ENCODE peak calls at places on chromosomes 12 and 14, in five cellular contexts. One of them, this sample, is unnamed.

GRCh38 chr12:63844391-63845341 is at the start of gene SRGAP1:
- DNase-seq in HepG2: peak; percentile 44
- DNase-seq in K562: peak; percentile 27
- DNase-seq in GM12878: no peak
- DNase-seq in A549: no peak
- DNase-seq in this sample: peak; percentile 44

GRCh38 chr12:3236345-3237153 is 159.4 kb downstream of the TSPAN9 start:
- DNase-seq in GM12878: no peak
- DNase-seq in A549: peak; percentile 40
- DNase-seq in HepG2: peak; percentile 29
- DNase-seq in K562: peak; percentile 56
- DNase-seq in this sample: peak; percentile 51

GRCh38 chr14:106879241-106879640 is 1352.9 kb downstream of the TMEM121 start:
- DNase-seq in HepG2: peak; percentile 65
- DNase-seq in K562: peak; percentile 27
- DNase-seq in GM12878: no peak
- DNase-seq in A549: peak; percentile 23
- DNase-seq in this sample: peak; percentile 53

GRCh38 chr12:14373202-14373601 is 7.7 kb downstream of the ATF7IP start:
- DNase-seq in GM12878: no peak
- DNase-seq in K562: no peak
- DNase-seq in A549: no peak
- DNase-seq in HepG2: no peak
- DNase-seq in this sample: no peak

GRCh38 chr14:101731187-101732080 is 30.1 kb upstream of the PPP2R5C start:
- DNase-seq in A549: peak; percentile 73
- DNase-seq in GM12878: peak; percentile 48
- DNase-seq in HepG2: peak; percentile 90
- DNase-seq in K562: peak; percentile 51
- DNase-seq in this sample: no peak

GRCh38 chr12:6450869-6451347 is 934 bp upstream of the TAPBPL start:
- DNase-seq in HepG2: no peak
- DNase-seq in GM12878: no peak
- DNase-seq in A549: no peak
- DNase-seq in K562: no peak
- DNase-seq in this sample: no peak

GRCh38 chr12:29270001-29270400 is 111.0 kb downstream of the ERGIC2 start:
- DNase-seq in HepG2: no peak
- DNase-seq in K562: no peak
- DNase-seq in GM12878: no peak
- DNase-seq in A549: no peak
- DNase-seq in this sample: no peak

GRCh38 chr14:69424139-69424923 is 25.8 kb downstream of the SLC39A9 start:
- DNase-seq in HepG2: peak; percentile 67
- DNase-seq in K562: no peak
- DNase-seq in GM12878: no peak
- DNase-seq in A549: no peak
- DNase-seq in this sample: no peak

GRCh38 chr14:69880851-69881250 is 1.6 kb downstream of the SMOC1 start:
- DNase-seq in HepG2: no peak
- DNase-seq in GM12878: no peak
- DNase-seq in K562: no peak
- DNase-seq in A549: no peak
- DNase-seq in this sample: peak; percentile 46

GRCh38 chr12:24931666-24932405 is 17.1 kb downstream of the BCAT1 start:
- DNase-seq in HepG2: no peak
- DNase-seq in GM12878: peak; percentile 79
- DNase-seq in K562: no peak
- DNase-seq in A549: no peak
- DNase-seq in this sample: no peak

GRCh38 chr14:23361320-23361719 is 3.7 kb downstream of the EFS start:
- DNase-seq in GM12878: no peak
- DNase-seq in K562: no peak
- DNase-seq in HepG2: no peak
- DNase-seq in A549: no peak
- DNase-seq in this sample: no peak

GRCh38 chr12:15563683-15564082 is 225.5 kb downstream of the EPS8 start:
- DNase-seq in A549: no peak
- DNase-seq in K562: no peak
- DNase-seq in HepG2: no peak
- DNase-seq in GM12878: no peak
- DNase-seq in this sample: no peak

GRCh38 chr12:46383654-46384450 is 11.3 kb upstream of the SLC38A2 start:
- DNase-seq in K562: peak; percentile 37
- DNase-seq in HepG2: peak; percentile 67
- DNase-seq in GM12878: no peak
- DNase-seq in A549: no peak
- DNase-seq in this sample: no peak

GRCh38 chr12:103085541-103085940 is 128.1 kb downstream of the ASCL1 start:
- DNase-seq in GM12878: no peak
- DNase-seq in HepG2: no peak
- DNase-seq in K562: no peak
- DNase-seq in A549: no peak
- DNase-seq in this sample: no peak

GRCh38 chr14:26180221-26180620 is 417.6 kb downstream of the NOVA1 start:
- DNase-seq in GM12878: no peak
- DNase-seq in K562: no peak
- DNase-seq in A549: no peak
- DNase-seq in HepG2: no peak
- DNase-seq in this sample: no peak

GRCh38 chr12:87266305-87266704 is 762.9 kb downstream of the C12orf50 start:
- DNase-seq in GM12878: no peak
- DNase-seq in A549: no peak
- DNase-seq in K562: no peak
- DNase-seq in HepG2: peak; percentile 1
- DNase-seq in this sample: no peak

GRCh38 chr14:90549794-90550591 is 153.2 kb downstream of the CALM1 start:
- DNase-seq in K562: no peak
- DNase-seq in A549: no peak
- DNase-seq in GM12878: no peak
- DNase-seq in HepG2: no peak
- DNase-seq in this sample: no peak

GRCh38 chr12:27631813-27632491 is 64.3 kb upstream of the REP15 start:
- DNase-seq in HepG2: no peak
- DNase-seq in K562: no peak
- DNase-seq in GM12878: no peak
- DNase-seq in A549: no peak
- DNase-seq in this sample: no peak

DNA sequence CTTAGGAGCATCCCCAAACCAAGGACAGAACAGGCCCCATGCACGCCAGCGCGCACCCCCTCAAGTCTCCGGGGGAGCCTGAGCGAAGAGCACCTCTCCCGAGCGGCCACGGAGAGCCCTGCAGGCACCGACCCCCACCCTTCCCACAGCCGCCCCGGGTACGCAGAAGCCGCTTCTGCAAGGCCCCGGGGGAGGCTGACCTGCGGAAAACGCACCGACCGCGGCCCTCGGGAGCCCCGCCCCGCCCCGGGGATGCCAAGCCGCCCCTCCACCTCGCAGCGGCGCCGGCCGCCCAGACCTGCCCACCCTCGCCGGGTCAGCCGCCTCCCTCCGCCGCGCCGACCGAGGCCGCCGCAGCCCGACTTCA is 385 bp downstream of the CAPRIN2 start:
- DNase-seq in A549: peak; percentile 15
- DNase-seq in HepG2: no peak
- DNase-seq in K562: no peak
- DNase-seq in GM12878: no peak
- DNase-seq in this sample: no peak
- TF ChIP-seq CHD2 in A549: no peak
- TF ChIP-seq CHD2 in HepG2: no peak
- TF ChIP-seq CHD2 in K562: no peak
- TF ChIP-seq CHD2 in GM12878: no peak
- TF ChIP-seq CHD2 in this sample: no peak

GRCh38 chr12:131323879-131324278 is 370.2 kb downstream of the ADGRD1 start:
- DNase-seq in K562: no peak
- DNase-seq in A549: no peak
- DNase-seq in GM12878: no peak
- DNase-seq in HepG2: no peak
- DNase-seq in this sample: no peak

GRCh38 chr12:131318045-131318685 is 364.5 kb downstream of the ADGRD1 start:
- DNase-seq in K562: no peak
- DNase-seq in GM12878: no peak
- DNase-seq in A549: no peak
- DNase-seq in HepG2: no peak
- DNase-seq in this sample: no peak

GRCh38 chr12:131327521-131328488 is 374.1 kb downstream of the ADGRD1 start:
- DNase-seq in GM12878: no peak
- DNase-seq in HepG2: no peak
- DNase-seq in K562: peak; percentile 36
- DNase-seq in A549: peak; percentile 40
- DNase-seq in this sample: peak; percentile 45

GRCh38 chr12:131321988-131322387 is 368.3 kb downstream of the ADGRD1 start:
- DNase-seq in GM12878: no peak
- DNase-seq in K562: no peak
- DNase-seq in A549: no peak
- DNase-seq in HepG2: no peak
- DNase-seq in this sample: no peak
- TF ChIP-seq SMC3 in GM12878: no peak
- TF ChIP-seq SMC3 in K562: no peak
- TF ChIP-seq SMC3 in A549: no peak
- TF ChIP-seq SMC3 in HepG2: no peak
- TF ChIP-seq SMC3 in this sample: no peak

GRCh38 chr12:62738611-62739010 is 196.3 kb downstream of the PPM1H start:
- DNase-seq in GM12878: no peak
- DNase-seq in HepG2: no peak
- DNase-seq in K562: no peak
- DNase-seq in A549: no peak
- DNase-seq in this sample: no peak

GRCh38 chr12:62749586-62749985 is 185.4 kb downstream of the PPM1H start:
- DNase-seq in K562: no peak
- DNase-seq in HepG2: no peak
- DNase-seq in A549: no peak
- DNase-seq in GM12878: no peak
- DNase-seq in this sample: no peak

GRCh38 chr12:62739266-62739831 is 195.6 kb downstream of the PPM1H start:
- DNase-seq in K562: no peak
- DNase-seq in A549: no peak
- DNase-seq in HepG2: no peak
- DNase-seq in GM12878: no peak
- DNase-seq in this sample: no peak

GRCh38 chr12:62744551-62744950 is 190.4 kb downstream of the PPM1H start:
- DNase-seq in HepG2: no peak
- DNase-seq in GM12878: no peak
- DNase-seq in A549: no peak
- DNase-seq in K562: no peak
- DNase-seq in this sample: no peak
- TF ChIP-seq CHD2 in HepG2: no peak
- TF ChIP-seq CHD2 in GM12878: no peak
- TF ChIP-seq CHD2 in A549: no peak
- TF ChIP-seq CHD2 in K562: no peak
- TF ChIP-seq CHD2 in this sample: no peak

DNA sequence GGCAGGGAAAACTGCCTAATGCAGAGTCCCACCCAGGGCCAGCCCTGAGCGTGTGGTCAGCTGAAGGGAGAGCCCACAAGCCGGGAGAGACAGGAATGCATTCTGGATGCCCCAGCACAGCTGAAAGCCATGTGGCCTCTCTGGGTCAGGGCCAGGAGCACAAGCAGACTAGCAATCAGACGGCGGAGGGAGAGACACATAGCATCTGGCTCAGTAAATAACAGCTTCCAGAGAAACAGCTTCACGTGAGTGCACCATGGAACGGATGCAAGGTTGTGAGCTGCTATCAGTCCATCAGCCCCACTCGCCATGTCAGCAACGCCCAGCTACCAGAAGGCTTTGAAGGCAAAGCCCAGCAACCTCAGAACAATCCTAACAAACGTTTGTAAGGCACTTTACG is 28.2 kb upstream of the TMEM106C start:
- DNase-seq in K562: no peak
- DNase-seq in GM12878: no peak
- DNase-seq in HepG2: peak; percentile 33
- DNase-seq in A549: no peak
- DNase-seq in this sample: peak; percentile 80
- TF ChIP-seq SMC3 in K562: no peak
- TF ChIP-seq SMC3 in GM12878: no peak
- TF ChIP-seq SMC3 in HepG2: no peak
- TF ChIP-seq SMC3 in A549: no peak
- TF ChIP-seq SMC3 in this sample: no peak

DNA sequence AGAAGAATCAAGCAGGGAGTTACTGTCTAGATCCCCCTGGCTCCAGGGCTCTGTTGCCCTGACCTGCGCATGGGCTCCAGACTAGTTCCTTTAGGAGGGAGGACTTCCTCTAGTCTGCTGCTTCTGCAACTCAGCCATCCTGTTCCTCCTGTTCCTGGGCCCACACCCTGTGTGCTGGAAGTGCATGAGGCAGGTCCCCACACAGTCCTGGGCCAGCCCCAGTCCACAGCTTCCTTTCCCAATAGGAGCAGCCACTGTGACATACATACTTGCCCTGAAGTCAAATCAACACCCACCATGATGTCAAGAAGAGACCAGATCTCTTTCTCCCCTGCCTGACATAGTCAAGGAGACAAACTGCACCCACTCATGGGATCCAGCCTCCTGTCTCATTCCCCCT is 1.3 kb downstream of the SDR9C7 start:
- DNase-seq in HepG2: no peak
- DNase-seq in A549: no peak
- DNase-seq in GM12878: no peak
- DNase-seq in K562: peak; percentile 18
- DNase-seq in this sample: no peak
- TF ChIP-seq CHD2 in HepG2: no peak
- TF ChIP-seq CHD2 in A549: no peak
- TF ChIP-seq CHD2 in GM12878: no peak
- TF ChIP-seq CHD2 in K562: no peak
- TF ChIP-seq CHD2 in this sample: no peak

GRCh38 chr14:79698218-79698617 is 513.1 kb downstream of the DIO2 start:
- DNase-seq in HepG2: no peak
- DNase-seq in GM12878: no peak
- DNase-seq in K562: no peak
- DNase-seq in A549: no peak
- DNase-seq in this sample: no peak

GRCh38 chr14:79699206-79699605 is 512.1 kb downstream of the DIO2 start:
- DNase-seq in GM12878: no peak
- DNase-seq in K562: no peak
- DNase-seq in HepG2: no peak
- DNase-seq in A549: no peak
- DNase-seq in this sample: no peak

GRCh38 chr14:79693935-79694334 is 517.4 kb downstream of the DIO2 start:
- DNase-seq in GM12878: no peak
- DNase-seq in K562: no peak
- DNase-seq in HepG2: no peak
- DNase-seq in A549: no peak
- DNase-seq in this sample: no peak
- TF ChIP-seq SMC3 in GM12878: no peak
- TF ChIP-seq SMC3 in K562: no peak
- TF ChIP-seq SMC3 in HepG2: no peak
- TF ChIP-seq SMC3 in A549: no peak
- TF ChIP-seq SMC3 in this sample: no peak

GRCh38 chr14:95185033-95185432 is 27.7 kb upstream of the DICER1 start:
- DNase-seq in A549: no peak
- DNase-seq in HepG2: no peak
- DNase-seq in K562: no peak
- DNase-seq in GM12878: no peak
- DNase-seq in this sample: no peak
- TF ChIP-seq CHD2 in A549: no peak
- TF ChIP-seq CHD2 in HepG2: no peak
- TF ChIP-seq CHD2 in K562: no peak
- TF ChIP-seq CHD2 in GM12878: no peak
- TF ChIP-seq CHD2 in this sample: no peak

This sample was measured in SK-N-SH.